ENCODE peak calls at places on chromosomes 7 and 10, in four cellular contexts. K is HCT116, Y is keratinocyte, U is GM23248. L is an unnamed sample. For H3K4me1, the result is how much of the 10 kb centered on the place peaks cover.

GRCh38 chr7:351681-352480 is 61.9 kb downstream of the FOXL3 start:
- DNase-seq in K (no peak), Y (no peak), U (peak), L (no peak)

GRCh38 chr7:142583424-142583823 is 165.8 kb upstream of the PRSS1 start:
- DNase-seq in K (peak), Y (peak), U (peak), L (peak)

GRCh38 chr10:58291538-58292174 is 22.7 kb downstream of the CISD1 start:
- DNase-seq in K (peak), Y (no peak), U (peak), L (peak)

GRCh38 chr7:35727571-35727970 is 32.6 kb upstream of the HERPUD2 start:
- DNase-seq in K (no peak), Y (no peak), U (peak), L (no peak)

GRCh38 chr7:7969306-7970112 is 913 bp downstream of the GLCCI1 start:
- DNase-seq in K (no peak), Y (no peak), U (peak), L (peak)

GRCh38 chr10:86951184-86951761 is 6.1 kb downstream of the MMRN2 start:
- DNase-seq in K (no peak), Y (no peak), U (no peak), L (no peak)

GRCh38 chr10:95244152-95244551 is 46.7 kb downstream of the PDLIM1 start:
- DNase-seq in K (no peak), Y (no peak), U (no peak), L (no peak)

GRCh38 chr7:143444785-143445184 is 1.5 kb downstream of the TAS2R60 start:
- DNase-seq in K (no peak), Y (no peak), U (no peak), L (no peak)

GRCh38 chr7:133481676-133482075 is 228.8 kb downstream of the EXOC4 start:
- DNase-seq in K (no peak), Y (no peak), U (peak), L (no peak)

GRCh38 chr10:91091780-91092179 is 128.7 kb upstream of the PCGF5 start:
- DNase-seq in K (no peak), Y (no peak), U (no peak), L (no peak)

GRCh38 chr10:32210306-32211045 is 136.5 kb downstream of the EPC1 start:
- DNase-seq in K (peak), Y (no peak), U (peak), L (peak)

GRCh38 chr7:964401-965231 is 10.1 kb upstream of the ADAP1 start:
- DNase-seq in K (no peak), Y (no peak), U (peak), L (peak)

GRCh38 chr10:97713351-97713827 is at the start of gene MARVELD1:
- DNase-seq in K (no peak), Y (no peak), U (peak), L (peak)

GRCh38 chr7:83365746-83366145 is 203.1 kb upstream of the PCLO start:
- DNase-seq in K (no peak), Y (no peak), U (peak), L (no peak)

GRCh38 chr7:34227525-34227924 is 322.2 kb downstream of the BMPER start:
- DNase-seq in K (no peak), Y (no peak), U (no peak), L (no peak)

GRCh38 chr10:79146611-79147130 is 77.9 kb downstream of the ZMIZ1 start:
- DNase-seq in K (no peak), Y (no peak), U (peak), L (peak)

GRCh38 chr10:104767282-104767681 is 126.2 kb downstream of the SORCS3 start:
- DNase-seq in K (no peak), Y (no peak), U (no peak), L (no peak)

GRCh38 chr10:43307306-43307705 is 40.4 kb upstream of the RASGEF1A start:
- DNase-seq in K (no peak), Y (no peak), U (no peak), L (no peak)

GRCh38 chr7:21146642-21147423 is 281.1 kb upstream of the SP4 start:
- DNase-seq in K (no peak), Y (no peak), U (no peak), L (no peak)

GRCh38 chr10:72310636-72311035 is 36.9 kb downstream of the DDIT4 start:
- DNase-seq in K (no peak), Y (no peak), U (no peak), L (peak)

GRCh38 chr7:265998-266850 is 23.7 kb upstream of the FOXL3 start:
- DNase-seq in K (no peak), Y (no peak), U (no peak), L (no peak)

GRCh38 chr10:111962951-111963350 is 220.6 kb downstream of the GPAM start:
- DNase-seq in K (no peak), Y (no peak), U (no peak), L (no peak)

GRCh38 chr10:32317795-32318194 is 29.2 kb downstream of the EPC1 start:
- DNase-seq in K (no peak), Y (no peak), U (no peak), L (no peak)

GRCh38 chr10:125201108-125201524 is 40.8 kb upstream of the CTBP2 start:
- DNase-seq in K (peak), Y (peak), U (peak), L (no peak)

GRCh38 chr7:48090095-48090805 is 1.2 kb downstream of the UPP1 start:
- DNase-seq in K (no peak), Y (no peak), U (peak), L (peak)

GRCh38 chr10:4947039-4947634 is 16.1 kb upstream of the AKR1C1 start:
- DNase-seq in K (no peak), Y (no peak), U (peak), L (no peak)

GRCh38 chr10:77560471-77560870 is 77.1 kb downstream of the KCNMA1 start:
- DNase-seq in K (no peak), Y (no peak), U (no peak), L (no peak)

GRCh38 chr7:31734456-31734855 is 47.4 kb downstream of the PPP1R17 start:
- DNase-seq in K (no peak), Y (peak), U (peak), L (no peak)

GRCh38 chr10:112374724-112375541 is 1.0 kb downstream of the ACSL5 start:
- DNase-seq in K (peak), Y (no peak), U (peak), L (no peak)

GRCh38 chr10:71383972-71384687 is 12.6 kb upstream of the CDH23 start:
- DNase-seq in K (no peak), Y (no peak), U (peak), L (peak)

GRCh38 chr7:80259-81236 is 111.8 kb upstream of the FAM20C start:
- DNase-seq in K (no peak), Y (no peak), U (no peak), L (no peak)

GRCh38 chr7:98133621-98134266 is 27.1 kb downstream of the LMTK2 start:
- DNase-seq in K (peak), Y (peak), U (peak), L (no peak)

GRCh38 chr7:92848854-92849745 is 12.7 kb upstream of the CDK6 start:
- DNase-seq in K (no peak), Y (no peak), U (no peak), L (no peak)

GRCh38 chr7:92851732-92852131 is 15.4 kb upstream of the CDK6 start:
- DNase-seq in K (no peak), Y (no peak), U (peak), L (no peak)

GRCh38 chr7:92856436-92856835 is 20.1 kb upstream of the CDK6 start:
- DNase-seq in K (no peak), Y (no peak), U (no peak), L (no peak)

GRCh38 chr7:92850506-92850905 is 14.1 kb upstream of the CDK6 start:
- DNase-seq in K (no peak), Y (no peak), U (no peak), L (no peak)

GRCh38 chr7:92854501-92855238 is 18.3 kb upstream of the CDK6 start:
- DNase-seq in K (no peak), Y (no peak), U (no peak), L (no peak)
- H3K4me1 ChIP-seq in K (under half), Y (under half), U (under half), L (under half)

GRCh38 chr7:66095010-66095409 is 19.4 kb downstream of the ASL start:
- DNase-seq in K (no peak), Y (no peak), U (no peak), L (no peak)

GRCh38 chr7:66099551-66100407 is 14.9 kb upstream of the CRCP start:
- DNase-seq in K (peak), Y (peak), U (peak), L (peak)

GRCh38 chr7:66100408-66101050 is 14.1 kb upstream of the CRCP start:
- DNase-seq in K (no peak), Y (no peak), U (peak), L (no peak)

DNA sequence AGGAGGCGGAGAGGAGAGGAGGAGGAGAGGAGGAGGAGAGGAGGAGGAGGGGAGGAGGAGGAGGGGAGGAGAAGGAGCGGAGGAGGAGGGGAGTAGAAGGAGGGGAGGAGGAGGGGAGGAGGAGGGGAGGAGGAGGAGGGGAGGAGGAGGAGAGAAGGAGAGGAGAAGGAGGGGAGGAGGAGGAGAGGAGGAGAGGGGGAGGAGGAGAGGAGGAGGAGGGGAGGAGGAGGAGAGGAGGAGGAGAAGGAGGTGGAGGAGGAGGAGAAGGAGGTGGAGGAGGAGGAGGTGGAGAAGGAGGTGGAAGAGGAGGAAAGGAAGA is 15.5 kb upstream of the CRCP start:
- DNase-seq in K (no peak), Y (no peak), U (no peak), L (no peak)
- H3K27ac ChIP-seq in K (peak), Y (no peak), U (peak), L (no peak)

GRCh38 chr7:130996841-130997231 is 262.8 kb upstream of the KLF14 start:
- DNase-seq in K (peak), Y (no peak), U (peak), L (no peak)

GRCh38 chr7:130996205-130996840 is 262.3 kb upstream of the KLF14 start:
- DNase-seq in K (no peak), Y (no peak), U (no peak), L (no peak)

GRCh38 chr7:130995252-130996081 is 261.5 kb upstream of the KLF14 start:
- DNase-seq in K (peak), Y (no peak), U (peak), L (no peak)

GRCh38 chr7:130993671-130994365 is 259.8 kb upstream of the KLF14 start:
- DNase-seq in K (no peak), Y (no peak), U (no peak), L (no peak)

DNA sequence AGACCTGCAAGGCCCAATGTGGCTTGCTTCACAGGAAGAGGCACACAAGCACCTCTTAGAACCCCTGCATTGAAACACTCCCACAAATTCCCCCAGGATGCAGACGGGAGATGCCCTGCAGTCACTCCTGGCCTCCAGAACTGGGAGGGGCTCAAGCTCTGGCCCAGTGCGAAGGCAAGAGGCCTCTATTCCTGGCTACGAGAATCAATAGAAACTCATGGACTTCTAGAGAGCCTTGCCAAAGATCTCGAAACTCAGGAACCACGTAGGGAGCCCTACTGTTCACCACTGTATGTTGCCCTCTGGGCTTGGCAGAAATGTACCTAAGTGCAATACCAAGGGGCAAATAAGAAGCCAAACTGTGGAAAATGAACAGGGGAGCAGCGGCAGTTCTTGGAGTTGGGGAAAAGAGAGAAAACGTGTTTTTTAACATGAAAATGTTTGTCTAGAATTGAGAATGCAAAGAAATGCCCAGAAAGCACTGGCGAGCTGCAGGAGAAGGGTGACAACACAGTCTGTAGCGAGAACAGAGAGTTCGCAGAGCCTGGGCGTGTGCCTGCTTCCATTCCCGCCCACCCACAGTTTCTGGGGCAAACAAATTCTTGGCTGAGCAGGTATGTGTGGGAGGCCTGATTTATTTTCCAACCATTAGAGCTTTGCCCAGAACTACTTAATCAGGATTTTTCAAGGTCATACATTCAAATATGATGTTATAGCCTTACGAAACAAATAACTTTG is 260.5 kb upstream of the KLF14 start:
- DNase-seq in K (no peak), Y (no peak), U (peak), L (peak)
- H3K4me1 ChIP-seq in K (half or more), Y (half or more), U (under half), L (half or more)

DNA sequence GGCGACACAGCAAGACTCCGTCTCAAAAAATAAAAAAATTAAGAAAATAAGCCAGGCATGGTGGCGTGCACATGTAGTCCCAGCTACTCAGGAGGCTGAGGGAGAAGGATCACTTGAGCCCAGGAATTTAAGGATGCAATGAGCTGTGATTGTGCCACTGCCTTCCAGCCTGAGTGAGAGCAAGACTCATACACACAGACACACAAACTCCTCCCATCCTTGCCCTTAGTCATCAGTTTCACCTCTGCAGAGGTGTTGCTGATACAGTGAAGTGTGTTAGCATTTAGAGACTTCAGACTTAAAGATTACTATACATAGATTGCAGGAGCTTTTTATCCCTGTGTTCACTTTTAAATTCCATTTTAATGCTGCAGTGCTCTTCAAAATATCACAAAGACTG is 5.5 kb upstream of the H2AZ2 start:
- DNase-seq in K (peak), Y (no peak), U (peak), L (no peak)
- H3K27ac ChIP-seq in K (peak), Y (no peak), U (no peak), L (no peak)